ENCODE peak calls at places on chromosomes 11 and 22, in seven cellular contexts. J is heart left ventricle, Y is fibroblast of mammary gland, V is coronary artery, U is GM12864, C is tibial artery, Z is right lobe of liver. N is an unnamed sample.

GRCh38 chr22:27238935-27239510 is 562.5 kb downstream of the MN1 start:
- DNase-seq in J (peak), Y (peak), V (peak), U (no peak), C (peak), Z (peak), N (peak)

GRCh38 chr11:110148775-110149744 is 55.9 kb downstream of the ZC3H12C start:
- DNase-seq in J (no peak), Y (peak), V (no peak), U (no peak), C (no peak), Z (no peak), N (no peak)

GRCh38 chr11:34346551-34346950 is 11.3 kb downstream of the ABTB2 start:
- DNase-seq in J (no peak), Y (peak), V (no peak), U (no peak), C (peak), Z (no peak), N (no peak)

GRCh38 chr11:30346068-30346688 is 23.3 kb downstream of the ARL14EP start:
- DNase-seq in J (no peak), Y (peak), V (no peak), U (no peak), C (no peak), Z (no peak), N (no peak)

GRCh38 chr22:19037282-19038163 is 84.7 kb downstream of the DGCR2 start:
- DNase-seq in J (no peak), Y (no peak), V (no peak), U (no peak), C (peak), Z (peak), N (no peak)

GRCh38 chr11:132643239-132643638 is 889.1 kb downstream of the OPCML start:
- DNase-seq in J (no peak), Y (no peak), V (no peak), U (no peak), C (no peak), Z (no peak), N (no peak)

GRCh38 chr22:26555478-26555877 is 34.5 kb downstream of the TPST2 start:
- DNase-seq in J (peak), Y (no peak), V (no peak), U (no peak), C (no peak), Z (peak), N (no peak)

GRCh38 chr22:17838180-17838865 is 64.1 kb upstream of the BID start:
- DNase-seq in J (no peak), Y (no peak), V (no peak), U (no peak), C (peak), Z (no peak), N (no peak)

GRCh38 chr11:13338437-13339069 is 61.0 kb downstream of the BMAL1 start:
- DNase-seq in J (no peak), Y (peak), V (no peak), U (no peak), C (no peak), Z (no peak), N (no peak)

GRCh38 chr11:28110108-28110838 is 2.1 kb downstream of the METTL15 start:
- DNase-seq in J (peak), Y (peak), V (peak), U (peak), C (peak), Z (peak), N (peak)

GRCh38 chr11:126561327-126561893 is 205.9 kb downstream of the ST3GAL4 start:
- DNase-seq in J (peak), Y (peak), V (no peak), U (no peak), C (no peak), Z (no peak), N (no peak)

GRCh38 chr11:15653191-15653590 is 538.5 kb downstream of the INSC start:
- DNase-seq in J (no peak), Y (no peak), V (no peak), U (no peak), C (no peak), Z (no peak), N (no peak)

GRCh38 chr11:117875397-117876048 is 935 bp downstream of the FXYD6 start:
- DNase-seq in J (no peak), Y (no peak), V (peak), U (no peak), C (no peak), Z (no peak), N (peak)

DNA sequence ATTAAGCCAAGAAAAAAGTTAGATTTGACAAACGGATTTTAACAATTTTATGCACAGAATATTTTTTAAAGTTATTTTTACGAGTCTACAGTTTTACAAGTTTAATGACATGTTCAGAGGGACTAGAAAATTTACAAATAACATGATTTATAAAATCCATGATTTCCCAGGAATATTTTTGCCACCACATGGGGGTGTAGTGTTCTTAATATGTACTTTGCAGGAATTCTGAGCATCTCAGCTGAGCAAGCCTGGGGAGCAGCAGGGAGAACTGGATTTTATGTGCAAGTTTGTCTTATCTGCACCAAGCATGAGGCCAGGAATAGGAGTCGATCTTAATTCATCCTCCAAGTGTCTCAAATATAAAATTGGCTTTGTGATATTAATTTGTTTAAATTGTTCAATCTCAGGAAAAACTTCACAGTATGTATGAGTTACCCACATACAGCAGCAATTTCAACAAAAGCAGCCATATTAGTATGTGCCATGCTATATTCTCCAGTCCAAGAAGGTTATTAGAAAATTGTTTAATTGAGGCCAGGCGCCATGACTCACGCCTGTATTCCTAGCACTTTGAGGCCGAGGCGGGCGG is 826.3 kb downstream of the DLG2 start:
- DNase-seq in J (no peak), Y (peak), V (no peak), U (no peak), C (no peak), Z (no peak), N (no peak)
- TF ChIP-seq CTCF in J (no peak), Y (peak), V (no peak), U (no peak), C (peak), Z (peak), N (peak)

GRCh38 chr22:31495343-31495742 is 993 bp upstream of the SFI1 start:
- DNase-seq in J (no peak), Y (no peak), V (no peak), U (no peak), C (no peak), Z (no peak), N (no peak)

GRCh38 chr22:31492151-31492550 is 2.5 kb upstream of the EIF4ENIF1 start:
- DNase-seq in J (no peak), Y (no peak), V (no peak), U (no peak), C (no peak), Z (no peak), N (no peak)

GRCh38 chr22:31497148-31497938 is 1.0 kb downstream of the SFI1 start:
- DNase-seq in J (no peak), Y (no peak), V (no peak), U (no peak), C (no peak), Z (no peak), N (no peak)

GRCh38 chr22:31496735-31497146 is 405 bp downstream of the SFI1 start:
- DNase-seq in J (peak), Y (no peak), V (peak), U (no peak), C (peak), Z (peak), N (no peak)

DNA sequence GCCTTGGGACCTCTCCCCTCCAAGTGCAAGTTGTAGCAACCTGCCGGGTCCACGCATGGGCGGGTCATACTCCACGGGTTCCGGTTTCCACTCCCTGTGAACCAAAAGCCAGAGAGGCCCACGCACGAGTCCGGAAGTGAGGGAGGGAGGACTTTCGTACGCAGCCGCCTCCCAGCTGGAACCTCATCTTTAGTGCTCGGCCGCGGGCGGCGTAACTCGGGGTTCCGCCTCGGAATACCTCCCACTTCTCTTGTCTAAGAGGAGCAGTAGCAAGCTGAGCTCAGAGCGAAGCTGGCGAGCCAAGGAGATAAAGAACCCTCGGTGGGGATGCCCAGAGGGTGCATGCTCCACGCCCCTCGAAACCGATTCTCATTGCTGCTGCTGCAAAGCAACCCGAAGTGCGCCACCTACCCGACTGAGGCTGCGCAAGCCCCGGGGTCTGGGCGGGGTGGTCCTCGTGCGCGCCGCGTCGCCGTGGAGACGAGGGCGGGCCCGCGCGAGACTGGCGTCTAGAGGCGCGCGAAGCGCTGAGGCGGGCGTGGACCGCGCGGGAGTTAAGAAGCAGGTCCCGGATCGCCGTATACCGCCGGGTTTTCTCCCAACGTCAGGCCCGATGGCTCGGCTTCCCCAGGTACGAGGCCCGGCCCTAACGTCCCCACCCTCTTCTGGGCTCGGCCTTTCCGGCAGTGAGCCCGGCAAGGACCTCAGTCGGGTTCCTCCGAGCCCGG is at the start of gene SFI1:
- DNase-seq in J (peak), Y (peak), V (peak), U (peak), C (peak), Z (peak), N (peak)
- TF ChIP-seq CTCF in J (peak), Y (peak), V (no peak), U (peak), C (peak), Z (peak), N (peak)

GRCh38 chr22:29195118-29195963 is 10.4 kb upstream of the EMID1 start:
- DNase-seq in J (no peak), Y (no peak), V (no peak), U (no peak), C (peak), Z (no peak), N (no peak)

GRCh38 chr22:29198240-29198639 is 7.5 kb upstream of the EMID1 start:
- DNase-seq in J (no peak), Y (no peak), V (no peak), U (no peak), C (no peak), Z (no peak), N (no peak)

GRCh38 chr22:29197096-29197495 is 8.6 kb upstream of the EMID1 start:
- DNase-seq in J (no peak), Y (no peak), V (no peak), U (no peak), C (no peak), Z (no peak), N (no peak)

GRCh38 chr22:29194269-29194668 is 11.4 kb upstream of the EMID1 start:
- DNase-seq in J (no peak), Y (no peak), V (no peak), U (no peak), C (no peak), Z (no peak), N (no peak)

DNA sequence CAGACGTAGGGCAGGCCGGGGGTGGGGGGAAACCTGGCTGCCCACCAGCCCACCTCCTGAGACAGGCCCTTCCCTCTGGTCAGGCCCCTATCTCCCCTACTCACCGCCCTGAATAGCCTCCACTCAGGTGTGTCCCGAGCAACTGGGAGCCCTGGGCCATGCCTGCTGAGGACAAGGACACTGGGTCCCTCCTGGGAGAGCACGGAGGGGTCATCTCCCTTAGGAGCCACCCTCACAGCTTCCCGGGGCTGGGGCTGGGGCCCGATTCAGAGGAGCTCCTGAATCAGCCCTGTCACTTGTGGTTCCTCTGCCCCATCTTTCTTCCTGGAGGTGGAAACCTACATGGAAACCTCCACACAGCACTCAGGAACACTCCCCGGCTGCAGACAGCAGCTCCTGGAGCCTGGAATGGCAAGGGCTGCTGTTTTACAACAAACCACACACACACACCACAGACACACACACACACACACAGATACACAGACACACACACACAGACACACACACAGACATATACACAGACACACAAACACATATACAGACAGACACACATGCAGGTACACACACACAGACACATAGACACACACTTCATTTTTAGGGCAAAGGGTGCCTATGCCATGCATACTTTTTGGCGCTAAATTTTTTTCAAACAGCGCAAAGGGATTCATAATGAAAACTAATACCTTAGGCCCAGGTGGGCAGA is 9.6 kb upstream of the EMID1 start:
- DNase-seq in J (no peak), Y (no peak), V (no peak), U (no peak), C (peak), Z (no peak), N (no peak)
- TF ChIP-seq CTCF in J (no peak), Y (no peak), V (no peak), U (no peak), C (no peak), Z (no peak), N (no peak)

DNA sequence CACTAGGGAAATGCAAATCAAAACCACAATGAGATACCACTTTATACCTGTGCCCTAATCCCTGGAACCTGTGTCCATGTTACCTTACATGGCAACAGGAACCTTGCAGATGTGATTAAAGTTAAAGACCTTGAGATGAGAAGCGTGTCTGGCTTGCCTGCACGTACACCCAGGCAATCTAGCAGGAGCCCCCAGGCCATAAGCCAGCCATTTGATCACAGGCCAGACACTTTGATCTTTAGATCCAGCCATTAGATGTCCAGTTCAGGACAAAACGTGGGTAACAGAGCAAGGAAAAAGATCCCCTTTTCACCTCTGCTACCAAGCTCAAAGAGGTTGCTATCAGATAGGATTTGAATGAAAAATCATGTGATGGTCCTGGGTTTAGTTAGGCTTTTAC is 378.8 kb downstream of the BUD13 start:
- DNase-seq in J (no peak), Y (no peak), V (no peak), U (no peak), C (no peak), Z (no peak), N (no peak)
- TF ChIP-seq CTCF in J (no peak), Y (no peak), V (no peak), U (no peak), C (no peak), Z (no peak), N (no peak)

N was measured in osteocyte.